ENCODE peak calls at places on chromosomes 12 and 14, in six cellular contexts. E, C, Z, H, W and D are unnamed samples.

GRCh38 chr14:72404998-72405397 is 472.8 kb downstream of the RGS6 start:
- DNase-seq in Z (no peak), W (no peak), C (no peak), H (no peak), E (no peak), D (no peak)

GRCh38 chr12:66662729-66663128 is 16.1 kb downstream of the GRIP1 start:
- DNase-seq in H (no peak), E (peak), W (peak), Z (peak), C (no peak), D (no peak)

GRCh38 chr12:508795-509194 is 49.1 kb downstream of the B4GALNT3 start:
- DNase-seq in E (no peak), W (no peak), H (no peak), C (no peak), Z (no peak), D (no peak)

GRCh38 chr12:98154850-98155249 is 360.5 kb upstream of the TMPO start:
- DNase-seq in Z (peak), C (peak), E (no peak), H (peak), W (peak), D (no peak)

GRCh38 chr12:26692417-26692816 is 140.6 kb downstream of the ITPR2 start:
- DNase-seq in E (no peak), Z (no peak), H (no peak), C (no peak), W (no peak), D (no peak)

GRCh38 chr12:99235381-99235780 is 412.2 kb upstream of the GARIN6 start:
- DNase-seq in W (no peak), C (no peak), E (no peak), H (no peak), Z (no peak), D (no peak)

GRCh38 chr12:77049767-77050353 is 15.5 kb downstream of the E2F7 start:
- DNase-seq in W (peak), C (peak), E (peak), H (peak), Z (peak), D (no peak)

GRCh38 chr12:47881826-47882427 is 22.9 kb downstream of the VDR start:
- DNase-seq in W (peak), C (no peak), E (peak), Z (peak), H (no peak), D (peak)

GRCh38 chr12:4133029-4133428 is 140.5 kb upstream of the CCND2 start:
- DNase-seq in C (no peak), Z (no peak), W (no peak), E (no peak), H (no peak), D (no peak)

GRCh38 chr12:39646963-39647362 is 27.4 kb upstream of the ABCD2 start:
- DNase-seq in W (no peak), Z (no peak), H (no peak), C (no peak), E (no peak), D (no peak)

GRCh38 chr12:95789126-95790024 is 1.2 kb downstream of the NTN4 start:
- DNase-seq in C (peak), H (no peak), W (peak), E (peak), Z (no peak), D (peak)

GRCh38 chr12:65100140-65100539 is 21.0 kb downstream of the WIF1 start:
- DNase-seq in H (peak), E (no peak), W (no peak), C (no peak), Z (no peak), D (no peak)

GRCh38 chr14:48008646-48009045 is 333.2 kb upstream of the MDGA2 start:
- DNase-seq in C (no peak), H (no peak), Z (no peak), E (no peak), W (no peak), D (no peak)

GRCh38 chr12:13661005-13661887 is 320.2 kb downstream of the GRIN2B start:
- DNase-seq in E (peak), C (peak), H (peak), W (peak), Z (peak), D (peak)

GRCh38 chr12:106918746-106919145 is 37.0 kb upstream of the TMEM263 start:
- DNase-seq in E (no peak), H (peak), W (no peak), C (peak), Z (no peak), D (no peak)

GRCh38 chr12:67702136-67702535 is 53.6 kb downstream of the DYRK2 start:
- DNase-seq in Z (no peak), W (no peak), C (no peak), H (no peak), E (no peak), D (no peak)

GRCh38 chr12:9673404-9674225 is 4.1 kb downstream of the CLEC2D start:
- DNase-seq in H (no peak), W (peak), E (peak), C (no peak), Z (peak), D (peak)

GRCh38 chr12:6254491-6254890 is 54.3 kb downstream of the CD9 start:
- DNase-seq in C (no peak), Z (no peak), H (no peak), E (no peak), W (no peak), D (peak)

GRCh38 chr14:22883191-22883976 is at the start of gene REM2:
- DNase-seq in H (no peak), E (no peak), C (no peak), Z (no peak), W (no peak), D (peak)

GRCh38 chr12:64184216-64184615 is 37.9 kb downstream of the KICS2 start:
- DNase-seq in H (no peak), C (no peak), W (no peak), E (no peak), Z (no peak), D (no peak)

GRCh38 chr12:45219621-45220020 is 3.7 kb downstream of the ANO6 start:
- DNase-seq in W (no peak), E (no peak), C (no peak), Z (no peak), H (no peak), D (no peak)
- H3K9ac ChIP-seq in W (peak), E (no peak), C (no peak), Z (no peak), H (no peak), D (no peak)

DNA sequence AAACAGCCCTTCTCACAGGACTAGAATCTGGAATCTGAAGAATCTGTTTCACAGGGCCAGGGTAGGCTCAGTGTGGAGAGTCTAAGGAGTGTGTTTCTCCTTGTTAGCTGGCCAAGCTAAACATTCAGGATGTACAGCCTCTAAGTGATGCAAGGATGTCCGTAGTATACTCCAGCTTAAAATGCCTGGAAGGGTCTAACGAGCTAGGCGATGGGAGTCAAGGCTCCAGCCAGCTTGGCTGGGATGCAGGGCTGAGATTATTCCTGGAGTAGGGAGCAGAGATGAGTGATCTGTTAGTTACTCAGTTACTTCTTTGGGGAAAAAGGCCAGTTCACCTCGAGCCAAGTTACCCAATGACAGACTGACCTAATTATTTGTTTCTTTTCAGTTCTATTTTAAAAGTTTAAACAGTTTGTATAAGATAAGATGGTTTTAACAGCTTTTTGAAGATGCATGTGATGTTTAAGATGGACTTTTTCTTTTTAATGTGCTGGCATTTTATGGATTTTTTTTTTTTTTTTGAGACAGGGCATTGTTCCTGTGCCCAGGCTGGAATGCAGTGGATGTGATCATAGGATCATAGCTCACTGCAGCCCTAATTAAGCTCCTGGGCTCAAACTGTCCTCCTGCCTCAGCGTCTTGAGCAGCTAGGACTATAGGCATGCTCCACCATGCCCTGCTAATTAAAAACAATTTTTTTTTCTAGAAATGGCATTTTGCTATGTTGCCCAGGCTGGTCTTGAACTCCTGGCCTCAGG is 41.1 kb downstream of the SYNE2 start:
- DNase-seq in C (no peak), H (no peak), E (peak), W (peak), Z (peak), D (peak)
- H3K9ac ChIP-seq in C (no peak), H (no peak), E (peak), W (no peak), Z (no peak), D (peak)

DNA sequence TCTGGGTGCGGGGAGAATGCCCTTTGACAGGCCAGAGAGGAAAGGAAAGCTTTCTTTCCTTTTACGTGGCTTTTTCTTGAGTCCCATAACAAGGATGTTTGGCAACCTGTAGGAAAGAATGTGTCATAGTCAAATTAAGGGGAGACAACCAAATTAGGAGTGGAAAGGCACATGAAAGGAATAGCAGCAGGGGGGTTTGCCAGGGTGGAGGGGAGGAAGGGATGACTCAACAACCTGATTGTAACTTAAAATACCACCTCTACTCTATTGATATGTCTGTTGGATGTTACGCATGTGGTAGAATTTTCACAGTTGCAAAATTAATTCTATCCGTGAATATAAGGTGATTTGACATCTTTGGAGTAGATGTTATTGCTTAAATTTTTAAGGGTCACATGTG is 28.5 kb upstream of the MYBPC1 start:
- DNase-seq in Z (no peak), W (no peak), H (no peak), C (peak), E (no peak), D (no peak)
- H3K9ac ChIP-seq in Z (no peak), W (no peak), H (no peak), C (no peak), E (no peak), D (no peak)

DNA sequence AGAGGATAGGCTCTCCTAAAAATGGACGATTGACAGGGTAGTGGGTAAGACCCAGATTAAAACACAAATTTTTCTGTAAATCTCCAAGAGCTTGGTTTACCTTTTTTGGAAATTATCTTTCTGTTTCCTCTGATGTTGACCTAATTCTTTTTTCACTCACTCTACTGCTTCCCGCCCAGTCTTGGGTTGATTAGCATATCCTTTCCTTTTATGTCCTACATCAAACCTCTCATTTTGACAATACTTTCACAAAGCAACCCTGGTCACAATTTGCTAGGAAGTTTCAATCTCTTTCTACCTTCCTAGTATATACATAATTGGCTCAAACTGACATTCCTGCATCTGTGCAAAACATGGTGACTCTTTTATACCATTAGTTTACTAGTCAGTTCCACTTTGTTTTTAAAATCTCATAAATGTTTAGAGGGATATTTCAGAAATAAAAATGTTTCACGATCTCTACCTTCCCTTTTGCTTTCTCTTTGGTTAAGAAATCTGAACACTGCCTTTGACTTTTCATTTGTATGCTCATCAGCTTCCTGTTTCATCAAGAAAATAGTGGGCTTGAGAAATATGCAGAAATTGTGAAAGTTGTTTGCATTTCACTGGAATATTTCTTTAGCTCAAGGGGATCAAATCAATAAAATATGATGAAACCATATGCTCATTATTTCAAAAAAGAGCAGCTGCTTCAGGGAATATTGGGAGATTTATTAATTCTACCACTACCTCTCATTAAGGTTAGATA is 213.0 kb upstream of the SLC16A7 start:
- DNase-seq in E (peak), C (no peak), Z (no peak), H (no peak), W (no peak), D (no peak)
- H3K9ac ChIP-seq in E (peak), C (no peak), Z (no peak), H (no peak), W (no peak), D (no peak)

GRCh38 chr14:102202944-102203343 is 63.2 kb downstream of the WDR20 start:
- DNase-seq in E (no peak), C (no peak), Z (no peak), H (no peak), W (no peak), D (no peak)

GRCh38 chr14:102206901-102207300 is 67.2 kb downstream of the WDR20 start:
- DNase-seq in W (no peak), E (no peak), H (no peak), Z (no peak), C (no peak), D (no peak)

GRCh38 chr14:102203382-102203781 is 63.7 kb downstream of the WDR20 start:
- DNase-seq in Z (no peak), E (no peak), W (no peak), C (no peak), H (no peak), D (no peak)

GRCh38 chr14:102207831-102208365 is 68.2 kb downstream of the WDR20 start:
- DNase-seq in Z (no peak), E (no peak), H (no peak), W (no peak), C (no peak), D (no peak)

DNA sequence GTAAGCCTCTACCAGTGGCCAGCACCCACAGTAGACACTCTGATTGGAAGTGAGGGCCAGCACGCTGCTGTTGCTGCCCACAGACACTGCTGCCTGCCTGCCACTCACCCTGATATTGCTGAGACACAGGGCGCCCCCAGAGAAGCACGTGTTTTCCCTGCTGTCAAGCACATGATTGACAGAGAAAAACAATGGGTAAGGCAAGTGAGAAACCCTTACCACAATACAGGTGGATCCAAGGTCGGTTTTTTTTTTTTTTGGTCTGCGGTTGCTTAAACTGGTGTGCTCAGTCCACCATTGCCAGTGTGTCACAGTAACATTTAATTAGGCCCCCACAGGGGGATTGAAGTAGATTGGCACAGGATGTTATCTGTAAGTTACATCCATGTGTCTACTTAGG is 65.9 kb downstream of the WDR20 start:
- DNase-seq in C (no peak), Z (no peak), E (no peak), H (no peak), W (no peak), D (no peak)
- H3K9ac ChIP-seq in C (no peak), Z (no peak), E (no peak), H (no peak), W (no peak), D (no peak)

DNA sequence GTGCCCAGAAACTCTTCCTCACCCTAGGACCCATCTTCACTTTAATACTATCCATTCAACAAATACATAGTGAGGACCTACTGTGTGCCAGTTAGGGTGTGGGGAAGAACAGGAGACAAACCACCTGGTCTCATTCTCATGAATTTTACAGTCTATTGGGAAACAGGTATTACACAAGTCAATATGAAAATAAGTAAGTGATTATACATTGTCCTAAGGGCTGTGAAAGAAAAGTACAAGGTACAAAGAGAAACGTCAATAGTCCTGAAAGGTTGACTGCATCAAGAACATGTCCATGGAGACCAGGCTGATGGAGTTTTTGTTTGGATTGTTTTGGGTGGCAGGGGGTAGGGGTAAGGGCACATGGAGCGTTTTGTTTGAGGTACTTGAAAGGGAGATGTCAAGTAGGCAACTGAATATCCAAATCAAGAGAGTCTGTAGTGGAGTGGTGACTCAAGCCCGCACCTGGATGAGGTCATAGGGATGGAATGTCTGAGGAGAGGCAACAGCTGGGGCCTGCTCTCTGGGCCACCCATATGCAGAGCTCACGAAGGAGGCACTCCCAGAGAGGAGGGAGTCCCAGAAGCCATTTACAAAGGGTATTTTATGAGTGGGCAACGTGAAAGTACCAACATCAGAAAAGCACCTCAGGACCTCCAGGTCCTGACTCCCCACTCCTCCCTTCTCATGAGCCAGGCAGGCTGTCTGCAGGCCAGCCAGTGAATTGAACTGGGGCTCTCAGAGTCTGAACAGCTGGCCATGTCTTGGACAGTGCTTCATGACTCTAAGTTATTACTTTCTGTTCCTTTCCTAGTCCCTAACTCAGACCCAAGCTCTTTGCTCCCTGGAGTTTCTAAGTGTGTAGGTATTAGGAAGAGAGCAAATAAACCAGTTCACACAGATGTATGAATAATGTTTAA is 272.0 kb downstream of the ZFP36L1 start:
- DNase-seq in H (no peak), E (no peak), Z (no peak), W (peak), C (no peak), D (peak)
- H3K9ac ChIP-seq in H (no peak), E (no peak), Z (no peak), W (peak), C (no peak), D (no peak)

DNA sequence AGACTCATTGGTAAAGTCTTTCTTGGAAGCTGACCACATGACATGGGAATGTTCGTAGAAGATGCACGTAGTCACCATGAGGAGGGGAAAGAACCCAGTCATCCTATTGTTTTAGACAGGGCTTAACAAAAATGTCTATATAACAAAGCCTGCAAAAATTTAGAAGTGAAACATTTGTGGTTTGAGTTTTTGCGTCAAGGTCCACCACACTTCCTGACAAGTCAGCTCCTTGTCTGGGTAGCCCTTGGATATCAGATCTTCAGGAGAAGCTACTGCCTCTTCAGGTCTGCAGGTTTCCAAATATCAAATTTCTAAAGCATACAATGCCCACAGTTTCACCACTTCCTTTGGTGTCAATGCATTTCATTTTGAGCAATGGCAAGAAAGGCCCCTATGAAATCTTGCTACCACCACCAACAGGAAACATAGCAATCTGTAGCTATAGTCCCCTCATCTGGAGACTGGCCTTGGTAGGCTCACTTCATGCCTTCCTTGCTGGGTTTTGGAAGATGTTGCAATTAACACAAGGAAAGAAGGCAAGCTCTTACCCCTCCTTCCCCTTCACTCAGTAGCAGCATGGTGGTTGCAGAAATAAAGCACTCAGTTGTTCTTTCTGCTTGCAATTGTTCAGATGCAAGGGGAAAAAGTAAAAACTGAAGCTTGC is 235.2 kb downstream of the PCNX1 start:
- DNase-seq in E (peak), C (no peak), Z (peak), W (peak), H (no peak), D (no peak)
- H3K9ac ChIP-seq in E (peak), C (no peak), Z (peak), W (peak), H (no peak), D (no peak)

DNA sequence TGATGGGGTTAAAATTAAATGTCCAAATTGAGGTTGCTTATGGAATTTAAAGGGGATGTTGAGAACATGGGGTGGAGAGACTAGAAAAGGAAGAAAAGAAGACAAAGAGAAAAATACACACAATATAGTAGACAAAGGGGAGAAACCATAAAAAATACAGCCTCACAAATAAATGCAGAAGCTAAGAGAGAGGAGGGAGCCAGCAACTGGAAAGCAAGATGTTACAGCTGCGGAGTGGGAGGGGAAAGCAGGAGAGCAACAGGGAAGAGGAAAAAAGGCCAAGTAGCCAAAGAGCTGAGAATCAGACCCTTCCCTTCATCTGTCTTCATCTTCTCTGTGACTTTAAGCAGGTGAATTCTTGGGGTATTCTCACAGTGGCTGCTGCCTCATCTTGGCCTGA is 39.7 kb upstream of the SMUG1 start:
- DNase-seq in W (no peak), E (no peak), Z (no peak), C (no peak), H (no peak), D (no peak)
- H3K9ac ChIP-seq in W (no peak), E (no peak), Z (peak), C (no peak), H (no peak), D (no peak)

GRCh38 chr14:80942158-80942738 is 710 bp upstream of the CEP128 start:
- DNase-seq in Z (no peak), W (peak), H (peak), C (peak), E (no peak), D (no peak)
- H3K9ac ChIP-seq in Z (peak), W (peak), H (peak), C (no peak), E (peak), D (peak)